ENCODE peak calls at places on chromosomes 12 and 14, in six cellular contexts. F is GM12878, L is esophagus squamous epithelium, Y is ovary, D is IMR-90, Z is thyroid gland. U is an unnamed sample.
A peak's percentile ranks its signal among the peaks of the same experiment; 100 is the strongest.

GRCh38 chr14:38286481-38286880 is 30.6 kb upstream of the CLEC14A start:
- DNase-seq in Y (no peak), D (no peak), Z (no peak), L (no peak), F (no peak), U (no peak)

GRCh38 chr14:101810897-101811620 is 49.5 kb downstream of the PPP2R5C start:
- DNase-seq in Y (no peak), F (no peak), L (no peak), Z (no peak), D (peak; percentile 38), U (no peak)

GRCh38 chr14:98959958-98960616 is 311.9 kb downstream of the BCL11B start:
- DNase-seq in F (no peak), L (no peak), D (no peak), Y (no peak), Z (no peak), U (no peak)

GRCh38 chr14:95313707-95314106 is 6.0 kb downstream of the CLMN start:
- DNase-seq in D (peak; percentile 34), L (peak; percentile 12), Y (peak; percentile 25), F (no peak), Z (peak; percentile 13), U (peak; percentile 59)

GRCh38 chr12:96063046-96063445 is 27.7 kb upstream of the LTA4H start:
- DNase-seq in L (no peak), D (peak; percentile 25), Y (no peak), F (no peak), Z (no peak), U (no peak)

GRCh38 chr12:47751561-47751960 is 7.1 kb downstream of the RAPGEF3 start:
- DNase-seq in L (no peak), D (no peak), Y (no peak), F (no peak), Z (no peak), U (no peak)

GRCh38 chr14:77114609-77115008 is 16.6 kb downstream of the CIPC start:
- DNase-seq in L (no peak), Z (no peak), F (no peak), D (no peak), Y (no peak), U (no peak)

GRCh38 chr12:83005534-83006197 is 319.0 kb downstream of the TMTC2 start:
- DNase-seq in F (peak; percentile 16), Z (no peak), Y (no peak), L (no peak), D (no peak), U (no peak)

GRCh38 chr12:51482808-51483532 is 58.3 kb downstream of the SLC4A8 start:
- DNase-seq in F (no peak), Z (no peak), Y (no peak), D (no peak), L (no peak), U (no peak)

GRCh38 chr14:81211844-81212243 is 8.9 kb downstream of the GTF2A1 start:
- DNase-seq in F (no peak), L (no peak), D (peak; percentile 17), Y (no peak), Z (peak; percentile 67), U (peak; percentile 34)

GRCh38 chr12:52390739-52391617 is 5.5 kb upstream of the KRT84 start:
- DNase-seq in L (no peak), Z (no peak), F (no peak), Y (no peak), D (peak; percentile 13), U (no peak)

GRCh38 chr14:102234331-102235264 is 70.4 kb downstream of the MOK start:
- DNase-seq in D (no peak), L (no peak), Z (no peak), Y (no peak), F (no peak), U (no peak)

GRCh38 chr12:21800011-21800410 is 25.5 kb upstream of the KCNJ8 start:
- DNase-seq in L (no peak), Z (no peak), Y (no peak), D (no peak), F (no peak), U (no peak)

GRCh38 chr12:124437621-124438414 is 129.6 kb downstream of the NCOR2 start:
- DNase-seq in D (no peak), Z (no peak), Y (no peak), L (no peak), F (no peak), U (no peak)

GRCh38 chr12:57370696-57371095 is 60.1 kb downstream of the R3HDM2 start:
- DNase-seq in Z (no peak), L (no peak), Y (no peak), D (peak; percentile 66), F (no peak), U (no peak)

GRCh38 chr12:25322918-25323773 is 72.4 kb upstream of the KRAS start:
- DNase-seq in Y (no peak), Z (no peak), L (no peak), D (peak; percentile 46), F (no peak), U (no peak)

GRCh38 chr12:80846930-80847329 is 90.8 kb downstream of the LIN7A start:
- DNase-seq in Z (no peak), D (no peak), F (no peak), Y (no peak), L (no peak), U (no peak)

GRCh38 chr12:125055591-125055990 is 9.6 kb upstream of the AACS start:
- DNase-seq in Z (no peak), L (no peak), D (no peak), F (no peak), Y (no peak), U (no peak)

GRCh38 chr12:45730842-45731336 is 1.4 kb downstream of the ARID2 start:
- DNase-seq in D (peak; percentile 39), L (no peak), Z (peak; percentile 13), F (no peak), Y (no peak), U (no peak)

GRCh38 chr12:86950043-86950838 is 694.0 kb upstream of the MGAT4C start:
- DNase-seq in D (no peak), F (no peak), Z (peak; percentile 35), Y (no peak), L (no peak), U (no peak)

GRCh38 chr12:130336723-130337475 is 788 bp upstream of the PIWIL1 start:
- DNase-seq in D (no peak), F (no peak), Z (no peak), Y (no peak), L (no peak), U (no peak)

GRCh38 chr14:78245238-78245637 is 75.1 kb downstream of the NRXN3 start:
- DNase-seq in L (no peak), F (no peak), Y (no peak), Z (no peak), D (no peak), U (no peak)

GRCh38 chr14:99537399-99537798 is 56.2 kb downstream of the CCNK start:
- DNase-seq in F (no peak), Z (peak; percentile 72), D (peak; percentile 83), L (no peak), Y (peak; percentile 63), U (peak; percentile 72)

GRCh38 chr14:32621585-32621984 is 292.5 kb downstream of the AKAP6 start:
- DNase-seq in Y (no peak), Z (no peak), L (no peak), F (no peak), D (no peak), U (no peak)
- H3K4me1 ChIP-seq in Y (no peaks in the 10 kb centered on the region), Z (no peaks in the 10 kb centered on the region), L (no peaks in the 10 kb centered on the region), F (peaks cover 4% of the 10 kb centered on the region), D (no peaks in the 10 kb centered on the region), U (no peaks in the 10 kb centered on the region)

GRCh38 chr12:10073266-10073665 is 25.5 kb downstream of the CLEC1A start:
- DNase-seq in Z (no peak), F (no peak), D (no peak), L (no peak), Y (no peak), U (no peak)
- TF ChIP-seq POLR2A in Z (no peak), F (no peak), D (no peak), L (no peak), Y (no peak), U (no peak)

GRCh38 chr14:58283730-58284129 is 14.6 kb upstream of the ARID4A start:
- DNase-seq in Z (no peak), F (no peak), L (no peak), D (no peak), Y (no peak), U (no peak)

GRCh38 chr14:58278177-58278576 is 20.2 kb upstream of the ARID4A start:
- DNase-seq in L (no peak), F (no peak), D (no peak), Z (no peak), Y (no peak), U (no peak)

GRCh38 chr14:58282925-58283593 is 15.3 kb upstream of the ARID4A start:
- DNase-seq in F (no peak), D (no peak), Y (no peak), L (no peak), Z (no peak), U (no peak)

GRCh38 chr14:58281969-58282368 is 16.4 kb upstream of the ARID4A start:
- DNase-seq in F (no peak), D (no peak), L (no peak), Z (no peak), Y (no peak), U (no peak)

DNA sequence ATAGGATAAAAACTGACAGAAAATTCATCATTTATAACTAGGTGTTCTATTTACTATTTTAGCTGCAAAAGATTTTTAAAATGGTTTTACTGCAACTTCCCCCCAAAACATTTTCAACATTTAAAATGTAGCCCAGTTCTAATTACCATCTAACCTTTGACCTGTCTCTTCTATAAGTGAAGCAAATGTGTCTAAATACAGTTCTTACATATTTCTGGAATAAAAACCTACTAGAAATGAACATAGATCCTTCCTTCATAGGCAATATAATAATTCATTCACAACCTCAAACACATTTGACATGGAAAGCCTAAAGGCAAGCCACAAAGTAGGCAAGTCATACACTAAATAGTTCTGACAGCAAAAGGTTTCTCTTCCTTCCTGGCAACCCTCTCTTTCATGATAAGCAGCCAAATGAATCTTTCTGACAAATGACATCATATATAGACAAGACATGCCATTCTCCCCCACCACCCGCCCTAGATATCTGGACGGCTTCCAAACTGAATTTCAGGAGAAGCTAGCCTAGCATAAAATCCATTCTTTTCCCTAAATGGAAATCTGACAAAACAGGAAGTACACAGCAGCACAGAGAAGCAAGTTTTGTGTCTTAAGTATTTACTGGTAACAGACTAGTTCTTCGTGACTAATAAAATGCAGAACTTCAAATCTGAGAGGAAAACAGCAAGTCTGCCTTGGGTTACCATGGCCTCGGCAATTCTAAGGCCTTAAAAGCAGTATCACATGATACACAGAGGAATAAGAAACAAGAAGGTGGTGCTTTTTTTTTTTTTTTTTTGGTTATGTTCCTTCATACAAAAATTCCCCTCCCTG is 17.2 kb upstream of the ARID4A start:
- DNase-seq in F (peak; percentile 27), D (peak; percentile 92), Z (peak; percentile 59), Y (no peak), L (no peak), U (peak; percentile 67)
- H3K4me3 ChIP-seq in F (no peak overlapping the region), D (no peak overlapping the region), Z (no peak overlapping the region), Y (no peak overlapping the region), L (no peak overlapping the region), U (no peak overlapping the region)

GRCh38 chr14:61342486-61342885 is 21.1 kb downstream of the PRKCH start:
- DNase-seq in Z (peak; percentile 31), F (peak; percentile 67), Y (no peak), L (no peak), D (no peak), U (no peak)

GRCh38 chr14:61343991-61344405 is 22.6 kb downstream of the PRKCH start:
- DNase-seq in D (no peak), L (no peak), Y (no peak), Z (no peak), F (no peak), U (no peak)

GRCh38 chr14:61342941-61343340 is 21.6 kb downstream of the PRKCH start:
- DNase-seq in F (no peak), Z (no peak), L (no peak), Y (no peak), D (no peak), U (no peak)

GRCh38 chr14:61343471-61343870 is 22.1 kb downstream of the PRKCH start:
- DNase-seq in Z (no peak), F (no peak), D (no peak), Y (no peak), L (no peak), U (no peak)

GRCh38 chr14:61341275-61342210 is 20.2 kb downstream of the PRKCH start:
- DNase-seq in Z (no peak), Y (no peak), D (no peak), F (no peak), L (no peak), U (no peak)
- H3K4me1 ChIP-seq in Z (peaks cover 25% of the 10 kb centered on the region), Y (no peaks in the 10 kb centered on the region), D (no peaks in the 10 kb centered on the region), F (peaks cover 61% of the 10 kb centered on the region), L (peaks cover 47% of the 10 kb centered on the region), U (no peaks in the 10 kb centered on the region)